ENCODE peak calls at places on chromosomes 1 and 21, in five cellular contexts. One of them, this sample, is unnamed.

GRCh38 chr21:43924421-43925095 is 59.5 kb downstream of the AGPAT3 start:
- DNase-seq in GM20000: no peak
- DNase-seq in NCI-H1105: no peak
- DNase-seq in GM23338: no peak
- DNase-seq in left cardiac atrium: no peak
- DNase-seq in this sample: no peak

GRCh38 chr1:26287033-26287711 is 7.3 kb downstream of the SH3BGRL3 start:
- DNase-seq in GM20000: peak
- DNase-seq in GM23338: no peak
- DNase-seq in NCI-H1105: no peak
- DNase-seq in left cardiac atrium: peak
- DNase-seq in this sample: peak

GRCh38 chr1:223363057-223363855 is 720 bp downstream of the SUSD4 start:
- DNase-seq in left cardiac atrium: peak
- DNase-seq in NCI-H1105: peak
- DNase-seq in GM20000: no peak
- DNase-seq in GM23338: peak
- DNase-seq in this sample: peak

GRCh38 chr1:150530491-150531159 is 15.1 kb downstream of the FALEC start:
- DNase-seq in left cardiac atrium: no peak
- DNase-seq in NCI-H1105: no peak
- DNase-seq in GM20000: no peak
- DNase-seq in GM23338: no peak
- DNase-seq in this sample: no peak

GRCh38 chr21:18760247-18760646 is 356.7 kb upstream of the TMPRSS15 start:
- DNase-seq in GM20000: no peak
- DNase-seq in NCI-H1105: peak
- DNase-seq in left cardiac atrium: no peak
- DNase-seq in GM23338: no peak
- DNase-seq in this sample: no peak

GRCh38 chr1:117985239-117985638 is 55.7 kb downstream of the WDR3 start:
- DNase-seq in NCI-H1105: no peak
- DNase-seq in GM23338: no peak
- DNase-seq in GM20000: no peak
- DNase-seq in left cardiac atrium: no peak
- DNase-seq in this sample: no peak

GRCh38 chr1:214958491-214958890 is 124.0 kb upstream of the KCNK2 start:
- DNase-seq in NCI-H1105: no peak
- DNase-seq in GM23338: no peak
- DNase-seq in GM20000: no peak
- DNase-seq in left cardiac atrium: no peak
- DNase-seq in this sample: no peak

GRCh38 chr1:108199231-108199657 is 899 bp downstream of the SLC25A24 start:
- DNase-seq in NCI-H1105: peak
- DNase-seq in GM20000: no peak
- DNase-seq in GM23338: peak
- DNase-seq in left cardiac atrium: no peak
- DNase-seq in this sample: peak

GRCh38 chr1:9721606-9722377 is 70.3 kb downstream of the PIK3CD start:
- DNase-seq in GM23338: peak
- DNase-seq in NCI-H1105: peak
- DNase-seq in left cardiac atrium: no peak
- DNase-seq in GM20000: peak
- DNase-seq in this sample: no peak